ENCODE peak calls at places on chromosomes 7 and 10, in nine cellular contexts. One of them, this sample, is unnamed.

GRCh38 chr10:17781856-17782255 is 27.3 kb upstream of the MRC1 start:
- DNase-seq in Panc1: no peak
- DNase-seq in pancreas: no peak
- DNase-seq in lower lobe of right lung: no peak
- DNase-seq in spleen: no peak
- DNase-seq in CD8-positive, alpha-beta T cell: no peak
- DNase-seq in uterus: no peak
- DNase-seq in mammary epithelial cell: no peak
- DNase-seq in thyroid gland: no peak
- DNase-seq in this sample: no peak

GRCh38 chr10:66215921-66216320 is 709.9 kb upstream of the LRRTM3 start:
- DNase-seq in uterus: no peak
- DNase-seq in lower lobe of right lung: no peak
- DNase-seq in Panc1: no peak
- DNase-seq in mammary epithelial cell: no peak
- DNase-seq in CD8-positive, alpha-beta T cell: no peak
- DNase-seq in pancreas: no peak
- DNase-seq in thyroid gland: no peak
- DNase-seq in spleen: no peak
- DNase-seq in this sample: no peak

GRCh38 chr7:26103541-26104070 is 48.4 kb upstream of the NFE2L3 start:
- DNase-seq in lower lobe of right lung: no peak
- DNase-seq in uterus: no peak
- DNase-seq in mammary epithelial cell: no peak
- DNase-seq in pancreas: no peak
- DNase-seq in spleen: no peak
- DNase-seq in thyroid gland: no peak
- DNase-seq in Panc1: no peak
- DNase-seq in CD8-positive, alpha-beta T cell: no peak
- DNase-seq in this sample: no peak

GRCh38 chr10:6418167-6418566 is 161.9 kb downstream of the PRKCQ start:
- DNase-seq in uterus: no peak
- DNase-seq in lower lobe of right lung: no peak
- DNase-seq in CD8-positive, alpha-beta T cell: no peak
- DNase-seq in thyroid gland: no peak
- DNase-seq in Panc1: no peak
- DNase-seq in pancreas: no peak
- DNase-seq in mammary epithelial cell: no peak
- DNase-seq in spleen: no peak
- DNase-seq in this sample: no peak

GRCh38 chr7:112962815-112963214 is 123.8 kb downstream of the GPR85 start:
- DNase-seq in pancreas: no peak
- DNase-seq in lower lobe of right lung: no peak
- DNase-seq in mammary epithelial cell: no peak
- DNase-seq in Panc1: no peak
- DNase-seq in CD8-positive, alpha-beta T cell: no peak
- DNase-seq in uterus: no peak
- DNase-seq in spleen: no peak
- DNase-seq in thyroid gland: no peak
- DNase-seq in this sample: no peak

GRCh38 chr10:79335470-79336235 is 11.6 kb upstream of the PPIF start:
- DNase-seq in Panc1: no peak
- DNase-seq in spleen: no peak
- DNase-seq in uterus: no peak
- DNase-seq in pancreas: no peak
- DNase-seq in thyroid gland: peak; percentile 95
- DNase-seq in lower lobe of right lung: no peak
- DNase-seq in mammary epithelial cell: no peak
- DNase-seq in CD8-positive, alpha-beta T cell: no peak
- DNase-seq in this sample: no peak

GRCh38 chr10:15571570-15571969 is 148.2 kb downstream of the ITGA8 start:
- DNase-seq in thyroid gland: peak; percentile 51
- DNase-seq in mammary epithelial cell: no peak
- DNase-seq in spleen: no peak
- DNase-seq in uterus: peak; percentile 22
- DNase-seq in CD8-positive, alpha-beta T cell: no peak
- DNase-seq in lower lobe of right lung: no peak
- DNase-seq in Panc1: no peak
- DNase-seq in pancreas: no peak
- DNase-seq in this sample: no peak

GRCh38 chr10:22259280-22259679 is 41.5 kb upstream of the EBLN1 start:
- DNase-seq in CD8-positive, alpha-beta T cell: no peak
- DNase-seq in lower lobe of right lung: no peak
- DNase-seq in thyroid gland: no peak
- DNase-seq in pancreas: no peak
- DNase-seq in uterus: no peak
- DNase-seq in spleen: no peak
- DNase-seq in Panc1: no peak
- DNase-seq in mammary epithelial cell: no peak
- DNase-seq in this sample: no peak

GRCh38 chr10:97333351-97333600 is 1.3 kb downstream of the FRAT2 start:
- DNase-seq in spleen: no peak
- DNase-seq in thyroid gland: peak; percentile 33
- DNase-seq in mammary epithelial cell: no peak
- DNase-seq in CD8-positive, alpha-beta T cell: no peak
- DNase-seq in uterus: no peak
- DNase-seq in pancreas: no peak
- DNase-seq in lower lobe of right lung: no peak
- DNase-seq in Panc1: no peak
- DNase-seq in this sample: no peak

GRCh38 chr10:97335188-97335619 is 675 bp upstream of the FRAT2 start:
- DNase-seq in CD8-positive, alpha-beta T cell: no peak
- DNase-seq in pancreas: peak; percentile 76
- DNase-seq in lower lobe of right lung: peak; percentile 54
- DNase-seq in uterus: no peak
- DNase-seq in mammary epithelial cell: no peak
- DNase-seq in thyroid gland: no peak
- DNase-seq in Panc1: no peak
- DNase-seq in spleen: peak; percentile 87
- DNase-seq in this sample: no peak

GRCh38 chr10:97332586-97333350 is 1.8 kb downstream of the FRAT2 start:
- DNase-seq in mammary epithelial cell: peak; percentile 76
- DNase-seq in pancreas: no peak
- DNase-seq in spleen: no peak
- DNase-seq in Panc1: peak; percentile 45
- DNase-seq in thyroid gland: peak; percentile 59
- DNase-seq in uterus: no peak
- DNase-seq in lower lobe of right lung: no peak
- DNase-seq in CD8-positive, alpha-beta T cell: no peak
- DNase-seq in this sample: peak; percentile 76

GRCh38 chr10:97334370-97335175 is at the start of gene FRAT2:
- DNase-seq in CD8-positive, alpha-beta T cell: peak; percentile 85
- DNase-seq in thyroid gland: peak; percentile 92
- DNase-seq in lower lobe of right lung: peak; percentile 95
- DNase-seq in uterus: peak; percentile 90
- DNase-seq in spleen: peak; percentile 97
- DNase-seq in pancreas: peak; percentile 95
- DNase-seq in Panc1: peak; percentile 56
- DNase-seq in mammary epithelial cell: peak; percentile 86
- DNase-seq in this sample: peak; percentile 89

DNA sequence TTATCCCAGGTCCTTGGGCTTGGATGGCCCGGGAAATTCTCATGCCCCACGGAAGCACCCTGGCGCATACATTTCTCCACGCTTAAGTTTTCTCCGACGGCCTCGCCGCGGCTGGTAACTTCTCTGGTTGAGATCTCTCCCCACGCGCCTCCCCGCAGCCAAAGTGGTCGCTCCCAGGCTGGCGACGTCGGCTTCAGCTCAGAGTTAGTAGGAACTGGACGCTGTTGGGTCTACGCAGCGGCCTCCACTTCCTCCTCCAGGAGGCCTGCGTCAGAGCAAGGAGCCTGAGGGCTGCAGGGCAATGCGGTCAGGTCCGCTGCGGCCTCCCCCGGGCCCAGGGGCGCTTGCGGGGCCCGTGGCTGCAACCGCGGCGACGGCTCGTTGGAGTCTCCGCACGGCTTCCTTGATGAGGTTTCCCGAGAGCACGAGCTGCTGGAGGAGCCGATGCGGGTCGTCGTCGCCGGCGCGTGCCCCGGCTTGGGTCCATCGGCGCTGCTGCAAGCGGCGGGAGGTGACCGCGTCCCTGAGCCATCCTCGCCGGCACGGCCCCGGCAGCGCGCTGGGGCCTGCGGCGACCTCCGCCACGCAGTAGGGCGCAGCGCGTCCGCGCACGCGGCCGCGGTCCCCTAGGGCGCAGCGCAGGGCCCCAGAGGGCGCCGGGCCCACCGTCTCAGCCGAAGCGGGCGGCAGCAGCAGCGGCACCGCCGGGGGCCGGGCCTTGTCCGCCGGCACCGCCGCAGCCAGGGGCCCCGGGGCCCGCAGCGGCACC is 744 bp downstream of the FRAT2 start:
- DNase-seq in pancreas: peak; percentile 77
- DNase-seq in spleen: peak; percentile 93
- DNase-seq in uterus: no peak
- DNase-seq in Panc1: no peak
- DNase-seq in thyroid gland: peak; percentile 36
- DNase-seq in mammary epithelial cell: peak; percentile 52
- DNase-seq in CD8-positive, alpha-beta T cell: peak; percentile 7
- DNase-seq in lower lobe of right lung: peak; percentile 86
- DNase-seq in this sample: no peak
- H3K4me1 ChIP-seq in pancreas: peaks cover 19% of the 10 kb centered on the region
- H3K4me1 ChIP-seq in spleen: peaks cover 77% of the 10 kb centered on the region
- H3K4me1 ChIP-seq in uterus: peaks cover 14% of the 10 kb centered on the region
- H3K4me1 ChIP-seq in Panc1: peaks cover 49% of the 10 kb centered on the region
- H3K4me1 ChIP-seq in thyroid gland: peaks cover 51% of the 10 kb centered on the region
- H3K4me1 ChIP-seq in mammary epithelial cell: peaks cover 20% of the 10 kb centered on the region
- H3K4me1 ChIP-seq in CD8-positive, alpha-beta T cell: peaks cover 34% of the 10 kb centered on the region
- H3K4me1 ChIP-seq in lower lobe of right lung: peaks cover 57% of the 10 kb centered on the region
- H3K4me1 ChIP-seq in this sample: peaks cover 11% of the 10 kb centered on the region

GRCh38 chr10:100505164-100505563 is 14.5 kb downstream of the SEC31B start:
- DNase-seq in CD8-positive, alpha-beta T cell: no peak
- DNase-seq in pancreas: no peak
- DNase-seq in uterus: no peak
- DNase-seq in thyroid gland: no peak
- DNase-seq in Panc1: no peak
- DNase-seq in mammary epithelial cell: no peak
- DNase-seq in lower lobe of right lung: no peak
- DNase-seq in spleen: no peak
- DNase-seq in this sample: no peak

GRCh38 chr10:100508691-100509150 is 10.9 kb downstream of the SEC31B start:
- DNase-seq in Panc1: no peak
- DNase-seq in spleen: no peak
- DNase-seq in CD8-positive, alpha-beta T cell: no peak
- DNase-seq in thyroid gland: no peak
- DNase-seq in mammary epithelial cell: peak; percentile 47
- DNase-seq in lower lobe of right lung: no peak
- DNase-seq in pancreas: no peak
- DNase-seq in uterus: no peak
- DNase-seq in this sample: no peak

GRCh38 chr10:100506596-100507356 is 12.9 kb downstream of the SEC31B start:
- DNase-seq in thyroid gland: no peak
- DNase-seq in lower lobe of right lung: no peak
- DNase-seq in Panc1: no peak
- DNase-seq in pancreas: no peak
- DNase-seq in CD8-positive, alpha-beta T cell: no peak
- DNase-seq in spleen: no peak
- DNase-seq in uterus: no peak
- DNase-seq in mammary epithelial cell: peak; percentile 74
- DNase-seq in this sample: no peak

GRCh38 chr10:100509241-100509640 is 10.4 kb downstream of the SEC31B start:
- DNase-seq in thyroid gland: no peak
- DNase-seq in lower lobe of right lung: no peak
- DNase-seq in pancreas: no peak
- DNase-seq in spleen: no peak
- DNase-seq in mammary epithelial cell: no peak
- DNase-seq in Panc1: no peak
- DNase-seq in uterus: no peak
- DNase-seq in CD8-positive, alpha-beta T cell: peak; percentile 34
- DNase-seq in this sample: no peak

GRCh38 chr10:100507357-100507732 is 12.3 kb downstream of the SEC31B start:
- DNase-seq in spleen: no peak
- DNase-seq in Panc1: no peak
- DNase-seq in mammary epithelial cell: no peak
- DNase-seq in uterus: no peak
- DNase-seq in pancreas: no peak
- DNase-seq in lower lobe of right lung: no peak
- DNase-seq in thyroid gland: no peak
- DNase-seq in CD8-positive, alpha-beta T cell: no peak
- DNase-seq in this sample: no peak
- H3K27ac ChIP-seq in spleen: no peak overlapping the region
- H3K27ac ChIP-seq in Panc1: no peak overlapping the region
- H3K27ac ChIP-seq in mammary epithelial cell: no peak overlapping the region
- H3K27ac ChIP-seq in uterus: no peak overlapping the region
- H3K27ac ChIP-seq in pancreas: no peak overlapping the region
- H3K27ac ChIP-seq in lower lobe of right lung: no peak overlapping the region
- H3K27ac ChIP-seq in thyroid gland: no peak overlapping the region
- H3K27ac ChIP-seq in CD8-positive, alpha-beta T cell: no peak overlapping the region
- H3K27ac ChIP-seq in this sample: no peak overlapping the region

GRCh38 chr7:156652886-156653568 is 12.5 kb downstream of the RNF32 start:
- DNase-seq in pancreas: no peak
- DNase-seq in mammary epithelial cell: peak; percentile 20
- DNase-seq in uterus: no peak
- DNase-seq in spleen: no peak
- DNase-seq in thyroid gland: no peak
- DNase-seq in CD8-positive, alpha-beta T cell: no peak
- DNase-seq in lower lobe of right lung: no peak
- DNase-seq in Panc1: no peak
- DNase-seq in this sample: no peak

GRCh38 chr7:156654511-156655231 is 14.1 kb downstream of the RNF32 start:
- DNase-seq in CD8-positive, alpha-beta T cell: no peak
- DNase-seq in mammary epithelial cell: no peak
- DNase-seq in spleen: no peak
- DNase-seq in thyroid gland: no peak
- DNase-seq in uterus: no peak
- DNase-seq in lower lobe of right lung: no peak
- DNase-seq in Panc1: no peak
- DNase-seq in pancreas: no peak
- DNase-seq in this sample: no peak

GRCh38 chr7:156651472-156651871 is 10.9 kb downstream of the RNF32 start:
- DNase-seq in lower lobe of right lung: no peak
- DNase-seq in mammary epithelial cell: no peak
- DNase-seq in uterus: no peak
- DNase-seq in spleen: no peak
- DNase-seq in pancreas: no peak
- DNase-seq in thyroid gland: no peak
- DNase-seq in Panc1: no peak
- DNase-seq in CD8-positive, alpha-beta T cell: no peak
- DNase-seq in this sample: no peak

GRCh38 chr7:156655232-156655628 is 14.7 kb downstream of the RNF32 start:
- DNase-seq in uterus: no peak
- DNase-seq in thyroid gland: no peak
- DNase-seq in Panc1: no peak
- DNase-seq in mammary epithelial cell: no peak
- DNase-seq in CD8-positive, alpha-beta T cell: no peak
- DNase-seq in pancreas: no peak
- DNase-seq in lower lobe of right lung: no peak
- DNase-seq in spleen: no peak
- DNase-seq in this sample: no peak

GRCh38 chr7:156650042-156650441 is 9.5 kb downstream of the RNF32 start:
- DNase-seq in Panc1: no peak
- DNase-seq in uterus: no peak
- DNase-seq in pancreas: no peak
- DNase-seq in mammary epithelial cell: no peak
- DNase-seq in thyroid gland: peak; percentile 28
- DNase-seq in CD8-positive, alpha-beta T cell: no peak
- DNase-seq in lower lobe of right lung: no peak
- DNase-seq in spleen: no peak
- DNase-seq in this sample: no peak
- TF ChIP-seq CTCF in Panc1: peak; percentile 67
- TF ChIP-seq CTCF in uterus: no peak
- TF ChIP-seq CTCF in pancreas: peak; percentile 9
- TF ChIP-seq CTCF in mammary epithelial cell: peak; percentile 34
- TF ChIP-seq CTCF in thyroid gland: no peak
- TF ChIP-seq CTCF in CD8-positive, alpha-beta T cell: no peak
- TF ChIP-seq CTCF in lower lobe of right lung: peak; percentile 31
- TF ChIP-seq CTCF in spleen: no peak
- TF ChIP-seq CTCF in this sample: no peak

GRCh38 chr7:2198206-2198605 is 34.5 kb downstream of the MAD1L1 start:
- DNase-seq in mammary epithelial cell: no peak
- DNase-seq in thyroid gland: peak; percentile 98
- DNase-seq in spleen: no peak
- DNase-seq in lower lobe of right lung: peak; percentile 87
- DNase-seq in uterus: no peak
- DNase-seq in CD8-positive, alpha-beta T cell: no peak
- DNase-seq in pancreas: no peak
- DNase-seq in Panc1: no peak
- DNase-seq in this sample: peak; percentile 63
- H3K4me1 ChIP-seq in mammary epithelial cell: peaks cover 20% of the 10 kb centered on the region
- H3K4me1 ChIP-seq in thyroid gland: peaks cover 33% of the 10 kb centered on the region
- H3K4me1 ChIP-seq in spleen: peaks cover 4% of the 10 kb centered on the region
- H3K4me1 ChIP-seq in lower lobe of right lung: no peaks in the 10 kb centered on the region
- H3K4me1 ChIP-seq in uterus: peaks cover 2% of the 10 kb centered on the region
- H3K4me1 ChIP-seq in CD8-positive, alpha-beta T cell: no peaks in the 10 kb centered on the region
- H3K4me1 ChIP-seq in pancreas: no peaks in the 10 kb centered on the region
- H3K4me1 ChIP-seq in Panc1: no peaks in the 10 kb centered on the region
- H3K4me1 ChIP-seq in this sample: peaks cover 10% of the 10 kb centered on the region

This sample was measured in prostate gland.